ENCODE peak calls at places on chromosomes 12 and 14, in five cellular contexts. M is cardiac muscle cell; Z is CD8-positive, alpha-beta T cell; Q is adrenal gland; H is DND-41. X is an unnamed sample. For H3K4me1, the result is how much of the 10 kb centered on the place peaks cover.

GRCh38 chr12:117686911-117687377 is 281.8 kb downstream of the KSR2 start:
- DNase-seq in M (peak), Z (no peak), H (no peak), Q (no peak), X (no peak)

GRCh38 chr14:102795060-102795925 is 18.0 kb downstream of the TRAF3 start:
- DNase-seq in H (peak), M (peak), Z (peak), Q (peak), X (peak)

GRCh38 chr12:5078423-5078822 is 34.7 kb downstream of the KCNA5 start:
- DNase-seq in M (no peak), H (no peak), Z (no peak), Q (peak), X (peak)

GRCh38 chr12:91327889-91328288 is 145.3 kb upstream of the DCN start:
- DNase-seq in M (peak), Z (no peak), H (no peak), Q (no peak), X (no peak)

GRCh38 chr14:38042356-38042755 is 165.3 kb upstream of the SSTR1 start:
- DNase-seq in M (peak), Z (no peak), H (no peak), Q (no peak), X (no peak)

GRCh38 chr14:99552572-99553216 is 51.3 kb downstream of the CCDC85C start:
- DNase-seq in H (no peak), Q (no peak), M (no peak), Z (no peak), X (no peak)

GRCh38 chr12:121505513-121505912 is 75.3 kb downstream of the KDM2B start:
- DNase-seq in Z (no peak), M (no peak), H (no peak), Q (no peak), X (no peak)

GRCh38 chr12:46395308-46395707 is 22.7 kb upstream of the SLC38A2 start:
- DNase-seq in Q (no peak), H (no peak), Z (no peak), M (no peak), X (no peak)

GRCh38 chr12:129535351-129535750 is 368.5 kb downstream of the TMEM132D start:
- DNase-seq in H (no peak), Z (no peak), Q (no peak), M (no peak), X (no peak)

DNA sequence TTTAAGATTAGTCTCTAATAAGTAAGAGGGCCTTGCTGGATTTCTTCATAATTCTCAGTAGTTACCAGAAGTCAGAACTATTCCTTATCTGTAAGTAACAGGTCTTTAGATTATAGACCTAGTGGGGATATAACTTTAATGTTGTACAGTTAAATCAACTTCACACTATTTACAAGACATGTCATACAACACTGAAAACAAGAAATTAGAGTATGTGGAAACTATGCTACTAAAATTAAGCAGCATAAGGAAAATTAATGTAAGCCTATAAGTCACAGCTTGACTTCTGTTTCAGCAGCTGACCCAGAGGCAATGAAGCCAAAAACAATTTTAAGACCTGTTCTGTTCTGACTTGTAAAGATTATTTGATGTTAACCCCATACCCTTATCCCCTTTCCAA is 398.3 kb downstream of the RAD51B start:
- DNase-seq in Q (no peak), M (no peak), H (no peak), Z (no peak), X (no peak)
- H3K4me3 ChIP-seq in Q (no peak), M (no peak), H (no peak), Z (no peak), X (no peak)

GRCh38 chr12:40228727-40229126 is 3.9 kb downstream of the LRRK2 start:
- DNase-seq in Z (no peak), Q (no peak), H (no peak), M (no peak), X (no peak)

GRCh38 chr12:40225984-40226602 is 1.3 kb downstream of the LRRK2 start:
- DNase-seq in Z (no peak), M (no peak), H (no peak), Q (no peak), X (no peak)

GRCh38 chr12:40225337-40225983 is 663 bp downstream of the LRRK2 start:
- DNase-seq in M (no peak), Z (no peak), Q (no peak), H (no peak), X (no peak)

GRCh38 chr12:40226652-40227051 is 1.9 kb downstream of the LRRK2 start:
- DNase-seq in H (no peak), Z (no peak), Q (peak), M (peak), X (peak)

DNA sequence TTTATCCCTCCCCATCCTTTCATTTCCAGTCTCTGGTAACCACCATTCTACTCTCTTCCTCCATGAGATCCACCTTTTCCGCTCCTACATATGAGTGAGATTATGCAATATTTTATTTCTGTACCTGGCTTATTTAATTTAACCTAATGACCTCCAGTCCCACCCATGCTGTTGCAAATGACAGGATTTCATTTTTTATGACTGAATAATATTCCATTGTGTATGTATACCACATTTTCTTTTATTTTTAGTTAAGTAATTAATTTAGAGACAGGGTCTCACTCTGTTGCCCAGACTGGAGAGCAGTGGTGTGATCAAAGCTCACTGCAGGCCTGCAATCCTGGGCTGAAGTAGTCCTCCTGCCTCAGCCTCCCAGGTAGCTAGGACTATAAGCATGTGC is 2.6 kb downstream of the LRRK2 start:
- DNase-seq in Z (no peak), M (no peak), H (no peak), Q (no peak), X (no peak)
- H3K4me1 ChIP-seq in Z (under half), M (under half), H (under half), Q (under half), X (under half)

DNA sequence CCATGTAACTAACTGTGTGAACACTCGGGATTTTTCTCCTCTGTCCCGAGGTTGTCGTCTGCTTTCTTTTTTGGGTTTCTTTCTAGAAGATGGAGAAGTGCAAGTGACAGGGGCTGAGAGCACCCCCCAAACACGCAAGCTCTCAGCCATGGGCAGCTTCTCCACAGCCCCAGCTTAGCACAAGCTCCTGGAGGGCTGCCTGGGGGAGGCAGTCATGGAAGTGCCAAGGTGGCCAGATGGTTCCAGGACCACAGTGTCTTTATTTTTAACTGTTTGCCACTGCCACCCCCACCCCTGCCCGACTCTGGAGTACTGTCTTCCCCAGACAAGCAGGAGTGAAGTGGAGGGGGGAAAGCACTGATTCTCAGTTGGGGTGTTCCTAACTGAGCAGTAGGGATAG is 58.2 kb downstream of the ST8SIA1 start:
- DNase-seq in Q (no peak), H (no peak), Z (no peak), M (no peak), X (no peak)
- H3K27ac ChIP-seq in Q (peak), H (no peak), Z (no peak), M (no peak), X (peak)

DNA sequence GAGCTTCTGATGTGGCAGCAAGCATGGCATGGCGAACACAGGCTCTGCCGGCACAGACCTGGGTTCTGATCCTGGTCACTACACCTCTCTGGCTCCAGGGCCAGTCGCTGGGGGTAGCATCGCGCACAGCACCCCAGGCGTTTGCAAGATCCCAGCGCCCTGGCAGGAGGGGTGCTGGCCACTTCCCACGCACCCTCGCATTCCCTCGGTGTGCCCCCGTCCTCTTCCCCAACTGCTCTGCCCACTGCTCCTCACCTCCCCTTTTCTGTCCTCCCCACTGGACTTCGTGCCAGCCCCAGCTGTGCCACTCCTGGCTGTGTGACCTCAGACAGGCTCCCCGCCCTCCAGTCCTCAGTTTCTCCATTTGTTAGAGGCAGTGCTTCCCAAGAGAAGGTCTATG is 2.8 kb downstream of the CDK2AP1 start:
- DNase-seq in H (no peak), Q (no peak), Z (no peak), M (no peak), X (no peak)
- H3K4me3 ChIP-seq in H (no peak), Q (no peak), Z (peak), M (no peak), X (no peak)